ENCODE peak calls at places on chromosomes 6 and 20, in five cellular contexts. S is H9, R is IMR-90, V is mesendoderm, G is trophoblast cell. U is an unnamed sample.
A peak's percentile ranks its signal among the peaks of the same experiment; 100 is the strongest.

GRCh38 chr6:142429195-142429594 is 127.4 kb downstream of the ADGRG6 start:
- DNase-seq in S (no peak), G (no peak), V (no peak), R (no peak), U (no peak)

GRCh38 chr20:33668087-33668790 is 1.5 kb downstream of the ACTL10 start:
- DNase-seq in G (no peak), V (no peak), S (no peak), R (no peak), U (no peak)

GRCh38 chr20:12207875-12208274 is 290.2 kb downstream of the BTBD3 start:
- DNase-seq in V (peak; percentile 79), S (peak; percentile 63), G (peak; percentile 65), R (peak; percentile 41), U (peak; percentile 32)

GRCh38 chr20:60928341-60928740 is 323.7 kb upstream of the CDH4 start:
- DNase-seq in R (no peak), V (no peak), G (no peak), S (no peak), U (no peak)

GRCh38 chr6:50819527-50819905 is 845 bp downstream of the TFAP2B start:
- DNase-seq in S (no peak), V (no peak), G (peak; percentile 4), R (no peak), U (no peak)

GRCh38 chr20:63740070-63740500 is 509 bp downstream of the SLC2A4RG start:
- DNase-seq in G (peak; percentile 29), V (peak; percentile 44), R (peak; percentile 7), S (peak; percentile 32), U (peak; percentile 59)

GRCh38 chr6:137043710-137044365 is 927 bp downstream of the IL20RA start:
- DNase-seq in V (peak; percentile 25), S (peak; percentile 43), G (peak; percentile 50), R (peak; percentile 28), U (peak; percentile 14)

GRCh38 chr6:116783852-116784251 is 18.3 kb upstream of the FAM162B start:
- DNase-seq in G (no peak), V (no peak), R (peak; percentile 15), S (no peak), U (no peak)

GRCh38 chr20:24834310-24834709 is 114.8 kb upstream of the CST7 start:
- DNase-seq in R (no peak), G (no peak), V (no peak), S (no peak), U (no peak)

GRCh38 chr6:27617046-27617687 is 144.3 kb upstream of the ZNF184 start:
- DNase-seq in R (no peak), S (no peak), V (peak; percentile 58), G (peak; percentile 39), U (no peak)

GRCh38 chr6:112013051-112013450 is 40.9 kb upstream of the CCN6 start:
- DNase-seq in R (peak; percentile 15), S (no peak), G (no peak), V (no peak), U (no peak)

GRCh38 chr6:156175971-156176421 is 601.2 kb upstream of the ARID1B start:
- DNase-seq in G (no peak), S (peak; percentile 76), R (no peak), V (peak; percentile 88), U (peak; percentile 59)

GRCh38 chr6:113786168-113786567 is 71.0 kb upstream of the MARCKS start:
- DNase-seq in G (no peak), S (no peak), R (no peak), V (no peak), U (no peak)

GRCh38 chr6:29981211-29981812 is 39.0 kb downstream of the HLA-A start:
- DNase-seq in G (no peak), V (no peak), S (no peak), R (no peak), U (no peak)
- H2AK5ac ChIP-seq in G (no peak overlapping the region), V (no peak overlapping the region), S (no peak overlapping the region), R (no peak overlapping the region), U (no peak overlapping the region)

DNA sequence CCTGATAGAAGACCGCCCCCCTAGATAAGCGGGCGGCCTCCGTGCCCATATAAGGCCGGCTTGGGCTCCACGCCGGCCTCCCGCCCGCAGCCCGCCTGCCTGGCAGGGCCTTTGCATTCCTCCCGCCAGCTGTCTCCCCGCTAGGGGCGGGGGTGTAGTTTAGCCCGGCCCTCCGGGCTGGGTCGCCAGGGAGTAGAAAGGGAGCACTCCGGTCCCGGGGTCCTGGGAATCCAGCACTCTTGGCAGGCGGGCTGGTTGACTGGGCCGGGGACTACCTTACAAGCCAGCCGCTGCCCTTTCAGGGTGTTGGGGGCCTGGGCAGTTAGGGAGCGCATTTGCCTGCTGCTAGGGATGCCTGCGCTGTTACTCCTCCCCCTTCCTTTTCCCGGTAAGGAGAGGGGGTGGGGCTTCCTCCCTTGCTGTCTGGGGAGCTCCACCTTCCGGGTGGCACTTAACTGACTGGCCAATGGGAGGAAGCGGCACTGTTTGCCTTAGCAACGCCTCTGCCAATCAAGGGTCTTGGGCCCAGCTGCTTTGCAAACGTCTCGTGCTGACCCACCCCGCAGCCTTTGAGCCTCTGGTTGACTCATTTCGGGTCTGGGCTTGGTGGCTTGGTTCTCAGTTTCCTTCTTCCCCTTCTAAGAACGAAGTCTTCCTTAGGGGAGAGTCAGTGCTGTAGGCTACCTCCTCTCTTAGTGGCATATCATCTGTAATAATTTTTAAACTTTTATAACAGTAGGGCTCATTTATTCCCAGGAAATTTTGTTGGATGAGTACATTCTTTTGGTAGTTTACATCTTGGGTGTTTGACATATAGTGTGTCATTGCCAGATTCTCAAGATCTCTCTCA is 3.4 kb downstream of the SRF start:
- DNase-seq in S (peak; percentile 99), G (peak; percentile 99), R (peak; percentile 99), V (peak; percentile 100), U (peak; percentile 96)
- H2AK5ac ChIP-seq in S (no peak overlapping the region), G (no peak overlapping the region), R (peak overlapping the region; percentile 100), V (no peak overlapping the region), U (no peak overlapping the region)

GRCh38 chr6:144262470-144263369 is 22.4 kb upstream of the UTRN start:
- DNase-seq in V (no peak), R (no peak), G (no peak), S (no peak), U (no peak)
- H2AK5ac ChIP-seq in V (no peak overlapping the region), R (peak overlapping the region; percentile 47), G (peak overlapping the region; percentile 4), S (no peak overlapping the region), U (no peak overlapping the region)

DNA sequence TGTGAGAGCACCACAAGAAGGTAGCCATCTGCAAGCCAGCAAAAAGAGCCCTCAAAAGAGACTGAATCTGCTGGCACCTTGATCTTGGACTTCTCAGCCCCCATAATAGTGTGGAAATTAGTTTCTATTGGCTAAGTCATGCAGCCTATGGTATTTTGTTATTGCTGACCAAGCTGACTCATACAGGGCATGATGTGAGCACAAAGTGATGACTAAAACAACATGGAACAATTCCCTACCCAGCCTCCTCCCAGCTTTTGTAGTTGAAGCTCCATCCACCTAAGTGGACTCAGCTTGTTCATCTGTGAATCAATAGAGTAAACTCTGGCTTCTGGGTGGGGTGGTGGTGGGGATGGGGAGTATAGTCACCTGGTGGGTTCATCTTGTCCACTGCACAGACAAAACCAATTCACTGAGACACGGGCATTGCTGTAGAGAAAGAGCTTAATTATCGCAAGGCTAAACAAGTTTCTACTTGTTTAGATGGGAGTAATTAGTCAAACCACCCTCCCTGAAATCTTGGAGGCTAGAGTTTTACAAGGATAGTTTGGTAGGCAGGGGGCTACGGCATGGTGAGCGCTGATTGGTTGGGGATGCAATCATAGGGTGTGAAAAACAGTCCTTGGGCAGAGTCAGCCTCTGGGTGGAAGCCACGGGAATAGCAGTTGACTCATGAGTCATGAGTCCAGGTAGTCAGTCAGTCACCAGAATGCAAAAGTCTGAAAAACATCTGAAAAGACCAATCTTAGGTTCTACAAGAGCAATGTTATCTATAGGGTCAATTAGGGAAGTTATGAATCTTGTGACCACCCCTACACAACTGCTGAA is 77.6 kb downstream of the STMND1 start:
- DNase-seq in V (no peak), R (peak; percentile 68), S (no peak), G (no peak), U (no peak)
- H2AK5ac ChIP-seq in V (no peak overlapping the region), R (no peak overlapping the region), S (no peak overlapping the region), G (no peak overlapping the region), U (no peak overlapping the region)

GRCh38 chr6:80605165-80605989 is 498.9 kb downstream of the BCKDHB start:
- DNase-seq in V (peak; percentile 50), S (no peak), R (peak; percentile 68), G (peak; percentile 72), U (peak; percentile 30)

GRCh38 chr6:80610821-80611220 is 504.4 kb downstream of the BCKDHB start:
- DNase-seq in S (no peak), R (peak; percentile 57), G (peak; percentile 61), V (no peak), U (no peak)

GRCh38 chr6:80607814-80608391 is 501.4 kb downstream of the BCKDHB start:
- DNase-seq in V (peak; percentile 90), S (no peak), R (peak; percentile 92), G (peak; percentile 66), U (no peak)

GRCh38 chr6:80608881-80609280 is 502.4 kb downstream of the BCKDHB start:
- DNase-seq in G (peak; percentile 6), V (peak; percentile 17), S (no peak), R (peak; percentile 49), U (no peak)
- H2AK5ac ChIP-seq in G (no peak overlapping the region), V (no peak overlapping the region), S (no peak overlapping the region), R (no peak overlapping the region), U (no peak overlapping the region)